ENCODE peak calls at places on chromosome 9, in six cellular contexts. One of them, this sample, is unnamed.

GRCh38 chr9:6584881-6585597 is 60.5 kb downstream of the GLDC start:
- DNase-seq in astrocyte of the spinal cord: peak; percentile 59
- DNase-seq in fibroblast of villous mesenchyme: peak; percentile 49
- DNase-seq in upper lobe of left lung: no peak
- DNase-seq in psoas muscle: no peak
- DNase-seq in colonic mucosa: no peak
- DNase-seq in this sample: no peak

GRCh38 chr9:72557549-72557948 is 36.1 kb downstream of the TMC1 start:
- DNase-seq in astrocyte of the spinal cord: peak; percentile 79
- DNase-seq in fibroblast of villous mesenchyme: peak; percentile 95
- DNase-seq in upper lobe of left lung: no peak
- DNase-seq in psoas muscle: no peak
- DNase-seq in colonic mucosa: no peak
- DNase-seq in this sample: no peak

GRCh38 chr9:13500034-13500433 is 220.5 kb upstream of the MPDZ start:
- DNase-seq in astrocyte of the spinal cord: no peak
- DNase-seq in fibroblast of villous mesenchyme: no peak
- DNase-seq in upper lobe of left lung: no peak
- DNase-seq in psoas muscle: peak; percentile 69
- DNase-seq in colonic mucosa: no peak
- DNase-seq in this sample: no peak

GRCh38 chr9:109730228-109730627 is 49.8 kb upstream of the PALM2AKAP2 start:
- DNase-seq in astrocyte of the spinal cord: no peak
- DNase-seq in fibroblast of villous mesenchyme: no peak
- DNase-seq in upper lobe of left lung: no peak
- DNase-seq in psoas muscle: no peak
- DNase-seq in colonic mucosa: peak; percentile 59
- DNase-seq in this sample: no peak

GRCh38 chr9:78262655-78263054 is 26.8 kb downstream of the CEP78 start:
- DNase-seq in astrocyte of the spinal cord: no peak
- DNase-seq in fibroblast of villous mesenchyme: no peak
- DNase-seq in upper lobe of left lung: no peak
- DNase-seq in psoas muscle: no peak
- DNase-seq in colonic mucosa: no peak
- DNase-seq in this sample: no peak

GRCh38 chr9:94086468-94086867 is 2.2 kb downstream of the PTPDC1 start:
- DNase-seq in astrocyte of the spinal cord: peak; percentile 71
- DNase-seq in fibroblast of villous mesenchyme: peak; percentile 64
- DNase-seq in upper lobe of left lung: no peak
- DNase-seq in psoas muscle: no peak
- DNase-seq in colonic mucosa: no peak
- DNase-seq in this sample: no peak

GRCh38 chr9:137588891-137589290 is 1.4 kb downstream of the ZMYND19 start:
- DNase-seq in astrocyte of the spinal cord: no peak
- DNase-seq in fibroblast of villous mesenchyme: no peak
- DNase-seq in upper lobe of left lung: no peak
- DNase-seq in psoas muscle: no peak
- DNase-seq in colonic mucosa: no peak
- DNase-seq in this sample: no peak

GRCh38 chr9:99430301-99430700 is 208.2 kb downstream of the SEC61B start:
- DNase-seq in astrocyte of the spinal cord: peak; percentile 66
- DNase-seq in fibroblast of villous mesenchyme: no peak
- DNase-seq in upper lobe of left lung: no peak
- DNase-seq in psoas muscle: no peak
- DNase-seq in colonic mucosa: no peak
- DNase-seq in this sample: no peak

GRCh38 chr9:35756743-35757526 is 2.9 kb upstream of the MSMP start:
- DNase-seq in astrocyte of the spinal cord: peak; percentile 29
- DNase-seq in fibroblast of villous mesenchyme: no peak
- DNase-seq in upper lobe of left lung: peak; percentile 95
- DNase-seq in psoas muscle: peak; percentile 87
- DNase-seq in colonic mucosa: peak; percentile 78
- DNase-seq in this sample: no peak

GRCh38 chr9:89445801-89446228 is 52.1 kb downstream of the SEMA4D start:
- DNase-seq in astrocyte of the spinal cord: no peak
- DNase-seq in fibroblast of villous mesenchyme: no peak
- DNase-seq in upper lobe of left lung: no peak
- DNase-seq in psoas muscle: peak; percentile 18
- DNase-seq in colonic mucosa: no peak
- DNase-seq in this sample: no peak

GRCh38 chr9:93059960-93060591 is 1.6 kb downstream of the SUSD3 start:
- DNase-seq in astrocyte of the spinal cord: no peak
- DNase-seq in fibroblast of villous mesenchyme: no peak
- DNase-seq in upper lobe of left lung: no peak
- DNase-seq in psoas muscle: no peak
- DNase-seq in colonic mucosa: no peak
- DNase-seq in this sample: no peak

GRCh38 chr9:113772121-113772885 is 103.8 kb upstream of the ZNF618 start:
- DNase-seq in astrocyte of the spinal cord: peak; percentile 69
- DNase-seq in fibroblast of villous mesenchyme: peak; percentile 54
- DNase-seq in upper lobe of left lung: no peak
- DNase-seq in psoas muscle: no peak
- DNase-seq in colonic mucosa: no peak
- DNase-seq in this sample: no peak

GRCh38 chr9:437066-438015 is 222.7 kb downstream of the DOCK8 start:
- DNase-seq in astrocyte of the spinal cord: peak; percentile 57
- DNase-seq in fibroblast of villous mesenchyme: peak; percentile 83
- DNase-seq in upper lobe of left lung: no peak
- DNase-seq in psoas muscle: no peak
- DNase-seq in colonic mucosa: no peak
- DNase-seq in this sample: peak; percentile 78

GRCh38 chr9:3842839-3843238 is 317.0 kb upstream of the RFX3 start:
- DNase-seq in astrocyte of the spinal cord: peak; percentile 41
- DNase-seq in fibroblast of villous mesenchyme: no peak
- DNase-seq in upper lobe of left lung: no peak
- DNase-seq in psoas muscle: no peak
- DNase-seq in colonic mucosa: no peak
- DNase-seq in this sample: no peak

GRCh38 chr9:88651682-88652633 is 117.0 kb downstream of the NXNL2 start:
- DNase-seq in astrocyte of the spinal cord: peak; percentile 95
- DNase-seq in fibroblast of villous mesenchyme: peak; percentile 96
- DNase-seq in upper lobe of left lung: no peak
- DNase-seq in psoas muscle: peak; percentile 90
- DNase-seq in colonic mucosa: peak; percentile 65
- DNase-seq in this sample: no peak

GRCh38 chr9:35951736-35952135 is 6.2 kb downstream of the OR2S2 start:
- DNase-seq in astrocyte of the spinal cord: peak; percentile 44
- DNase-seq in fibroblast of villous mesenchyme: no peak
- DNase-seq in upper lobe of left lung: no peak
- DNase-seq in psoas muscle: no peak
- DNase-seq in colonic mucosa: no peak
- DNase-seq in this sample: no peak

GRCh38 chr9:92100237-92100911 is 14.8 kb downstream of the SPTLC1 start:
- DNase-seq in astrocyte of the spinal cord: peak; percentile 74
- DNase-seq in fibroblast of villous mesenchyme: peak; percentile 78
- DNase-seq in upper lobe of left lung: no peak
- DNase-seq in psoas muscle: no peak
- DNase-seq in colonic mucosa: no peak
- DNase-seq in this sample: peak; percentile 68

GRCh38 chr9:92175441-92175840 is 60.2 kb upstream of the SPTLC1 start:
- DNase-seq in astrocyte of the spinal cord: no peak
- DNase-seq in fibroblast of villous mesenchyme: no peak
- DNase-seq in upper lobe of left lung: no peak
- DNase-seq in psoas muscle: no peak
- DNase-seq in colonic mucosa: no peak
- DNase-seq in this sample: no peak

GRCh38 chr9:96854877-96855273 is 561 bp upstream of the ZNF782 start:
- DNase-seq in astrocyte of the spinal cord: no peak
- DNase-seq in fibroblast of villous mesenchyme: no peak
- DNase-seq in upper lobe of left lung: peak; percentile 33
- DNase-seq in psoas muscle: no peak
- DNase-seq in colonic mucosa: no peak
- DNase-seq in this sample: no peak

GRCh38 chr9:96854073-96854876 is at the start of gene ZNF782:
- DNase-seq in astrocyte of the spinal cord: peak; percentile 95
- DNase-seq in fibroblast of villous mesenchyme: peak; percentile 93
- DNase-seq in upper lobe of left lung: peak; percentile 92
- DNase-seq in psoas muscle: peak; percentile 95
- DNase-seq in colonic mucosa: peak; percentile 97
- DNase-seq in this sample: peak; percentile 83

GRCh38 chr9:96853711-96854072 is 622 bp downstream of the ZNF782 start:
- DNase-seq in astrocyte of the spinal cord: peak; percentile 9
- DNase-seq in fibroblast of villous mesenchyme: peak; percentile 12
- DNase-seq in upper lobe of left lung: no peak
- DNase-seq in psoas muscle: no peak
- DNase-seq in colonic mucosa: no peak
- DNase-seq in this sample: no peak

GRCh38 chr9:96856363-96857286 is 2.3 kb upstream of the ZNF782 start:
- DNase-seq in astrocyte of the spinal cord: peak; percentile 71
- DNase-seq in fibroblast of villous mesenchyme: peak; percentile 80
- DNase-seq in upper lobe of left lung: peak; percentile 6
- DNase-seq in psoas muscle: peak; percentile 68
- DNase-seq in colonic mucosa: peak; percentile 77
- DNase-seq in this sample: peak; percentile 80

DNA sequence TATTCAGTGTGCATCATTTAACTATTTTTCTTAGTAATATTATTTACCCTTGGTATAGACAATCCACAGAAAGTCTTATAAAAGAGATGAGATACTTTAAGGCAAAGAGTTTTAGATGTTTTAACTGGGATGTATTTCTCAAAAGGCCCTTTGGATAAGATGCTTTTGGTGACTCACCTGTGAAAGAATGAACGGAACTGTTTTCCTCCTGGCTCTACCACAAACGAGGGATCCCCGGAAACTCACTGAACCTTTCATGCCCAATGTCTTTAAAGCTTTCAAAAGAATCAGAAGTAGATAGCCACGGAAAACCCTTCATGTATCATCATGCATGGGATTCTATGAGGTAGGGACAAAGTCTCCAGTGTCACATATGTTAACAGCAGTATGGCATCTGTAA is 1.6 kb downstream of the ZNF782 start:
- DNase-seq in astrocyte of the spinal cord: no peak
- DNase-seq in fibroblast of villous mesenchyme: no peak
- DNase-seq in upper lobe of left lung: no peak
- DNase-seq in psoas muscle: no peak
- DNase-seq in colonic mucosa: no peak
- DNase-seq in this sample: no peak
- H3K4me3 ChIP-seq in astrocyte of the spinal cord: no peak overlapping the region
- H3K4me3 ChIP-seq in fibroblast of villous mesenchyme: no peak overlapping the region
- H3K4me3 ChIP-seq in upper lobe of left lung: no peak overlapping the region
- H3K4me3 ChIP-seq in psoas muscle: peak overlapping the region; percentile 81
- H3K4me3 ChIP-seq in colonic mucosa: no peak overlapping the region
- H3K4me3 ChIP-seq in this sample: no peak overlapping the region

GRCh38 chr9:96382839-96383164 is 709 bp downstream of the SLC35D2 start:
- DNase-seq in astrocyte of the spinal cord: no peak
- DNase-seq in fibroblast of villous mesenchyme: no peak
- DNase-seq in upper lobe of left lung: no peak
- DNase-seq in psoas muscle: no peak
- DNase-seq in colonic mucosa: no peak
- DNase-seq in this sample: no peak

GRCh38 chr9:96381696-96382095 is 1.8 kb downstream of the SLC35D2 start:
- DNase-seq in astrocyte of the spinal cord: no peak
- DNase-seq in fibroblast of villous mesenchyme: no peak
- DNase-seq in upper lobe of left lung: no peak
- DNase-seq in psoas muscle: no peak
- DNase-seq in colonic mucosa: no peak
- DNase-seq in this sample: no peak

GRCh38 chr9:96383165-96383939 is at the start of gene SLC35D2:
- DNase-seq in astrocyte of the spinal cord: peak; percentile 51
- DNase-seq in fibroblast of villous mesenchyme: peak; percentile 68
- DNase-seq in upper lobe of left lung: peak; percentile 93
- DNase-seq in psoas muscle: peak; percentile 71
- DNase-seq in colonic mucosa: peak; percentile 86
- DNase-seq in this sample: no peak

GRCh38 chr9:96379461-96379860 is 4.0 kb downstream of the SLC35D2 start:
- DNase-seq in astrocyte of the spinal cord: peak; percentile 47
- DNase-seq in fibroblast of villous mesenchyme: no peak
- DNase-seq in upper lobe of left lung: no peak
- DNase-seq in psoas muscle: no peak
- DNase-seq in colonic mucosa: no peak
- DNase-seq in this sample: no peak

DNA sequence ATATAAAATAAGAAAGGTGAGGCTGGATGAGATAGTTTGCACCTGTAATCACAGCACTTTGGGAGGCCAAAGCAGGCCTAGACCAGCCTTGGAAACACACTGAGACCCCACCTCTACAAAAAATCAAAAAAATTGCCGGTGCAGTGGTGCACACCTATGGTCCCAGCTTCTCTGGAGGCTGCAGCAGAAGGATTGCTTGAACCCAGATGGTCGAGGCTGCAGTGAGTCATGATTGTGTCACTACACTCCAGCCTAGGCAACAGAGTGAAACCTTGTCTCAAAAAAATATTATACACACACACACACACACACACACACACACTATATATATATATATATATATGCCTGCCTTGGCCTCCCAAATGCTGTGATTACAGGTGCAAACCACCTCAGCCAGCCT is 1.3 kb downstream of the SLC35D2 start:
- DNase-seq in astrocyte of the spinal cord: no peak
- DNase-seq in fibroblast of villous mesenchyme: peak; percentile 22
- DNase-seq in upper lobe of left lung: no peak
- DNase-seq in psoas muscle: no peak
- DNase-seq in colonic mucosa: no peak
- DNase-seq in this sample: no peak
- TF ChIP-seq CTCF in astrocyte of the spinal cord: no peak
- TF ChIP-seq CTCF in fibroblast of villous mesenchyme: no peak
- TF ChIP-seq CTCF in upper lobe of left lung: no peak
- TF ChIP-seq CTCF in psoas muscle: no peak
- TF ChIP-seq CTCF in colonic mucosa: no peak
- TF ChIP-seq CTCF in this sample: no peak

GRCh38 chr9:133953976-133954709 is 38.0 kb downstream of the VAV2 start:
- DNase-seq in astrocyte of the spinal cord: no peak
- DNase-seq in fibroblast of villous mesenchyme: no peak
- DNase-seq in upper lobe of left lung: peak; percentile 64
- DNase-seq in psoas muscle: peak; percentile 35
- DNase-seq in colonic mucosa: no peak
- DNase-seq in this sample: no peak
- H3K4me3 ChIP-seq in astrocyte of the spinal cord: no peak overlapping the region
- H3K4me3 ChIP-seq in fibroblast of villous mesenchyme: no peak overlapping the region
- H3K4me3 ChIP-seq in upper lobe of left lung: no peak overlapping the region
- H3K4me3 ChIP-seq in psoas muscle: no peak overlapping the region
- H3K4me3 ChIP-seq in colonic mucosa: no peak overlapping the region
- H3K4me3 ChIP-seq in this sample: no peak overlapping the region

DNA sequence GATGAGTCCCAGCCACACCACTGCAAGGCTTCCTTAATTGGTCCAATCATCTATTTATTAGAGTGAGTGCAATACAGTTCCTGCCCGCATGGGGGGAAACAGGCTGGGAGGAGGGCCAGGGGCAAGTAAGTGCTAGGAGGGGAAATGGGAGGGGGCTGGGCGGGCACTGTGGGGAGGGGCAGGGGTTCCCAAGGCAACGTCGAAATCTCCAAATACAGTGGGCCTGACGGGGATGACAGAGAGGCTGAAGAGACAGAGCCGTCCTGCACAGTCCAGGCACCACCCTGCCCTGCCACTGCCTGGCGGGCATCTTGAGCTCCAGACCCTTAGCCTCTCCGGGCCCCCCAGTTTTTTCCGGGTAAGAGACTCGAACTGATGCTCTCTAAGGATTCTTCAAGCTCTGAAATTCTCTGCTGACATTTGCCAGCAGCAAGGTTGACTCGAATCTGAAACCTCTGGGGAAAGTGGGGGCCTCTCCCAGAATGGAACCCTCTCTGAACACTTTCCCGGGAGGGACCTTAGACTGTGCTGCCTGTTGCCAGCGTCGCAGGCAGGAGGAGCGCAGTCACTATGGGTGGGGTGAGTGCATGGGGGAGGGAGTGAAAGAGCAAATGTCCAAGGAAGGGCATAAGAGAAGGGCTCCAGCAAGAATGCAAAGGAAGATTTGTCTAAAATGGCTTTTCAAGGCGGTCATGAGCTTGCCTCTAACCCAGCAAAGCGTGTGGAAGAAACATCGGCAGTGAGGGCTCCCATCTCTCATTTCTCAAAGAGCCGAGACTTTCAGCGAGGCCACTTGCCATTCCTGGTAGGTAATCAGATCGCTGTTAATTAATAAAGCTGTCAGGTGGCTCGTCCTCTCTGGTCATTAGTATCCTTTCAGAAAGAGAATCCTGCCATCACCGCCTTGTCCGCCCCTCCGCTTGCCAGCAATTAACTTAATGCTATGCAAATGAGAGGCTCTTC is 98.9 kb downstream of the GTF3C4 start:
- DNase-seq in astrocyte of the spinal cord: peak; percentile 50
- DNase-seq in fibroblast of villous mesenchyme: peak; percentile 71
- DNase-seq in upper lobe of left lung: peak; percentile 67
- DNase-seq in psoas muscle: no peak
- DNase-seq in colonic mucosa: peak; percentile 75
- DNase-seq in this sample: no peak
- TF ChIP-seq CTCF in astrocyte of the spinal cord: peak; percentile 51
- TF ChIP-seq CTCF in fibroblast of villous mesenchyme: peak; percentile 47
- TF ChIP-seq CTCF in upper lobe of left lung: peak; percentile 73
- TF ChIP-seq CTCF in psoas muscle: peak; percentile 31
- TF ChIP-seq CTCF in colonic mucosa: peak; percentile 40
- TF ChIP-seq CTCF in this sample: peak; percentile 45

This sample was measured in retinal pigment epithelial cell.